ENCODE peak calls at places on chromosomes 16 and 17, in four cellular contexts. X is GM12865, Z is NCI-H2107, D is mucosa of gallbladder. I is an unnamed sample.

GRCh38 chr16:75343311-75343710 is 90.0 kb downstream of the CFDP1 start:
- DNase-seq in X (no peak), Z (no peak), D (no peak), I (no peak)

GRCh38 chr16:69404275-69404805 is 18.5 kb upstream of the TERF2 start:
- DNase-seq in X (no peak), Z (no peak), D (peak), I (no peak)

GRCh38 chr16:57447142-57447962 is at the start of the genes CIAPIN1 and COQ9:
- DNase-seq in X (peak), Z (peak), D (peak), I (peak)

GRCh38 chr17:40312131-40312731 is 3.3 kb downstream of the RARA start:
- DNase-seq in X (no peak), Z (no peak), D (no peak), I (no peak)

GRCh38 chr16:26993511-26993910 is 73.2 kb upstream of the C16orf82 start:
- DNase-seq in X (no peak), Z (no peak), D (no peak), I (no peak)

GRCh38 chr17:79840204-79840988 is 1.2 kb upstream of the CBX4 start:
- DNase-seq in X (peak), Z (no peak), D (no peak), I (no peak)

GRCh38 chr17:46788300-46788699 is 30.2 kb downstream of the WNT3 start:
- DNase-seq in X (no peak), Z (no peak), D (no peak), I (no peak)

GRCh38 chr17:910503-911194 is 68.9 kb downstream of the NXN start:
- DNase-seq in X (no peak), Z (no peak), D (no peak), I (no peak)

GRCh38 chr17:76578376-76578775 is 7.3 kb downstream of the ST6GALNAC2 start:
- DNase-seq in X (no peak), Z (no peak), D (no peak), I (no peak)

GRCh38 chr16:31352344-31353115 is 2.4 kb upstream of the ITGAX start:
- DNase-seq in X (peak), Z (no peak), D (no peak), I (no peak)

GRCh38 chr17:8941520-8941919 is 24.0 kb downstream of the PIK3R5 start:
- DNase-seq in X (peak), Z (no peak), D (no peak), I (no peak)

GRCh38 chr16:54291107-54291980 is 4.8 kb upstream of the IRX3 start:
- DNase-seq in X (no peak), Z (no peak), D (no peak), I (no peak)

GRCh38 chr16:4006441-4006989 is 109.7 kb downstream of the ADCY9 start:
- DNase-seq in X (no peak), Z (no peak), D (no peak), I (no peak)

GRCh38 chr17:80474231-80474932 is 2.0 kb downstream of the NPTX1 start:
- DNase-seq in X (peak), Z (no peak), D (no peak), I (no peak)

GRCh38 chr16:70740919-70741778 is 55.3 kb upstream of the MTSS2 start:
- DNase-seq in X (no peak), Z (no peak), D (no peak), I (no peak)

GRCh38 chr17:5587431-5588032 is 3.2 kb upstream of the NLRP1 start:
- DNase-seq in X (peak), Z (peak), D (peak), I (peak)

GRCh38 chr16:56961386-56961785 is 364 bp upstream of the CETP start:
- DNase-seq in X (no peak), Z (no peak), D (no peak), I (no peak)

GRCh38 chr17:21204923-21205322 is 9.0 kb downstream of the TMEM11 start:
- DNase-seq in X (no peak), Z (no peak), D (no peak), I (no peak)

GRCh38 chr16:54135361-54136275 is 151.0 kb downstream of the IRX3 start:
- DNase-seq in X (no peak), Z (no peak), D (no peak), I (no peak)

GRCh38 chr17:43615330-43615729 is 46.4 kb downstream of the MEOX1 start:
- DNase-seq in X (no peak), Z (no peak), D (no peak), I (no peak)

GRCh38 chr17:15092762-15093161 is 172.4 kb downstream of the PMP22 start:
- DNase-seq in X (no peak), Z (no peak), D (no peak), I (no peak)

GRCh38 chr16:30896203-30896889 is at the start of gene CTF1:
- DNase-seq in X (no peak), Z (no peak), D (peak), I (no peak)

GRCh38 chr16:73020409-73020884 is 27.5 kb downstream of the ZFHX3 start:
- DNase-seq in X (no peak), Z (no peak), D (peak), I (no peak)

GRCh38 chr17:82668631-82669099 is 20.4 kb upstream of the WDR45B start:
- DNase-seq in X (peak), Z (no peak), D (peak), I (no peak)

GRCh38 chr17:80817861-80818260 is 173.8 kb upstream of the CHMP6 start:
- DNase-seq in X (no peak), Z (no peak), D (no peak), I (no peak)

GRCh38 chr16:59886021-59886420 is 1151.9 kb upstream of the GOT2 start:
- DNase-seq in X (no peak), Z (no peak), D (peak), I (no peak)

GRCh38 chr17:7855643-7856080 is 796 bp downstream of the TMEM88 start:
- DNase-seq in X (no peak), Z (no peak), D (no peak), I (no peak)

GRCh38 chr17:57947369-57947768 is 7.8 kb downstream of the CUEDC1 start:
- DNase-seq in X (no peak), Z (no peak), D (no peak), I (no peak)

GRCh38 chr16:20753727-20754126 is 10.1 kb upstream of the ACSM3 start:
- DNase-seq in X (no peak), Z (no peak), D (no peak), I (no peak)

GRCh38 chr16:4787627-4788482 is at the start of gene SEPTIN12:
- DNase-seq in X (no peak), Z (no peak), D (no peak), I (no peak)

GRCh38 chr17:66994943-66995535 is 30.5 kb downstream of the CACNG4 start:
- DNase-seq in X (no peak), Z (no peak), D (no peak), I (no peak)

GRCh38 chr17:676060-676745 is 38.4 kb downstream of the VPS53 start:
- DNase-seq in X (no peak), Z (no peak), D (no peak), I (no peak)

GRCh38 chr16:49970818-49971431 is 54.1 kb upstream of the CNEP1R1 start:
- DNase-seq in X (no peak), Z (no peak), D (no peak), I (no peak)

GRCh38 chr17:37488009-37488604 is 1.6 kb upstream of the DUSP14 start:
- DNase-seq in X (peak), Z (no peak), D (peak), I (no peak)

GRCh38 chr17:71057448-71057847 is 888.1 kb downstream of the KCNJ2 start:
- DNase-seq in X (no peak), Z (no peak), D (no peak), I (no peak)

GRCh38 chr16:23724438-23725131 is 11.6 kb upstream of the ERN2 start:
- DNase-seq in X (no peak), Z (no peak), D (no peak), I (no peak)

I was measured in NCI-H2081 treated with DMSO at 0.1 percent for 48 hours.